ENCODE peak calls at places on chromosomes 3 and 15, in four cellular contexts. J is stimulated activated CD4-positive, alpha-beta T cell treated with anti-CD3 and anti-CD28 coated beads, Interleukin-2, amount 100 ng/mL, for 48 hours; O is neural crest cell; S is choroid plexus epithelial cell. Q is an unnamed sample.

GRCh38 chr15:34682673-34683072 is 72.1 kb downstream of the GJD2 start:
- DNase-seq in S (peak; percentile 68), J (no peak), O (no peak), Q (no peak)

GRCh38 chr3:139574026-139574947 is 34.7 kb upstream of the RBP1 start:
- DNase-seq in O (no peak), J (no peak), S (peak; percentile 42), Q (no peak)

GRCh38 chr3:144031938-144032337 is 60.3 kb downstream of the DIPK2A start:
- DNase-seq in J (no peak), S (no peak), O (no peak), Q (no peak)

GRCh38 chr15:90650956-90651689 is 66.0 kb upstream of the BLM start:
- DNase-seq in S (no peak), J (no peak), O (no peak), Q (no peak)

GRCh38 chr3:30693470-30694120 is 87.2 kb downstream of the TGFBR2 start:
- DNase-seq in O (no peak), J (peak; percentile 19), S (peak; percentile 89), Q (no peak)

GRCh38 chr3:59192473-59192872 is 142.6 kb upstream of the CFAP20DC start:
- DNase-seq in S (peak; percentile 12), O (no peak), J (no peak), Q (no peak)

GRCh38 chr3:122562923-122563716 is 980 bp downstream of the PARP9 start:
- DNase-seq in J (no peak), O (no peak), S (no peak), Q (no peak)

GRCh38 chr15:36914466-36914865 is 185.9 kb downstream of the MEIS2 start:
- DNase-seq in S (no peak), J (no peak), O (no peak), Q (no peak)

GRCh38 chr3:105613120-105613519 is 246.4 kb downstream of the ALCAM start:
- DNase-seq in O (no peak), J (no peak), S (no peak), Q (no peak)

GRCh38 chr3:151285940-151286339 is 7.6 kb upstream of the P2RY14 start:
- DNase-seq in S (no peak), J (no peak), O (no peak), Q (no peak)

GRCh38 chr3:197183582-197183981 is 114.8 kb downstream of the DLG1 start:
- DNase-seq in J (no peak), O (no peak), S (no peak), Q (no peak)

GRCh38 chr3:13896473-13897154 is 16.7 kb upstream of the WNT7A start:
- DNase-seq in J (peak; percentile 51), O (peak; percentile 54), S (peak; percentile 82), Q (no peak)

GRCh38 chr3:116453676-116454346 is 8.5 kb upstream of the LSAMP start:
- DNase-seq in O (no peak), S (peak; percentile 34), J (no peak), Q (no peak)

GRCh38 chr3:32420138-32420981 is 28.7 kb downstream of the CMTM7 start:
- DNase-seq in S (peak; percentile 50), J (no peak), O (peak; percentile 24), Q (no peak)

GRCh38 chr15:90623854-90624253 is 93.3 kb upstream of the BLM start:
- DNase-seq in S (no peak), O (no peak), J (no peak), Q (no peak)

GRCh38 chr3:127816783-127817182 is 5.5 kb downstream of the MGLL start:
- DNase-seq in O (no peak), S (no peak), J (no peak), Q (no peak)

GRCh38 chr15:25641762-25642161 is 202.9 kb upstream of the UBE3A start:
- DNase-seq in O (no peak), S (no peak), J (no peak), Q (no peak)

GRCh38 chr3:145015243-145015642 is 1043.6 kb downstream of the DIPK2A start:
- DNase-seq in S (peak; percentile 93), J (no peak), O (no peak), Q (no peak)